ENCODE peak calls at places on chromosomes 3 and 15, in ten cellular contexts. One of them, this sample, is unnamed.

GRCh38 chr15:95013379-95013778 is 782.0 kb downstream of the MCTP2 start:
- DNase-seq in ovary: no peak
- DNase-seq in kidney epithelial cell: no peak
- DNase-seq in stomach: no peak
- DNase-seq in tibial nerve: no peak
- DNase-seq in heart left ventricle: no peak
- DNase-seq in fibroblast of lung: no peak
- DNase-seq in upper lobe of right lung: no peak
- DNase-seq in IMR-90: no peak
- DNase-seq in OCI-LY7: no peak
- DNase-seq in this sample: no peak

GRCh38 chr3:55128201-55128870 is 200.5 kb upstream of the LRTM1 start:
- DNase-seq in ovary: no peak
- DNase-seq in kidney epithelial cell: no peak
- DNase-seq in stomach: no peak
- DNase-seq in tibial nerve: no peak
- DNase-seq in heart left ventricle: no peak
- DNase-seq in fibroblast of lung: peak; percentile 53
- DNase-seq in upper lobe of right lung: no peak
- DNase-seq in IMR-90: peak; percentile 28
- DNase-seq in OCI-LY7: no peak
- DNase-seq in this sample: no peak

GRCh38 chr15:25554640-25555039 is 115.8 kb upstream of the UBE3A start:
- DNase-seq in ovary: no peak
- DNase-seq in kidney epithelial cell: no peak
- DNase-seq in stomach: no peak
- DNase-seq in tibial nerve: no peak
- DNase-seq in heart left ventricle: no peak
- DNase-seq in fibroblast of lung: no peak
- DNase-seq in upper lobe of right lung: no peak
- DNase-seq in IMR-90: no peak
- DNase-seq in OCI-LY7: no peak
- DNase-seq in this sample: no peak

GRCh38 chr3:126389112-126389791 is 5.5 kb upstream of the CFAP100 start:
- DNase-seq in ovary: peak; percentile 89
- DNase-seq in kidney epithelial cell: no peak
- DNase-seq in stomach: peak; percentile 95
- DNase-seq in tibial nerve: peak; percentile 87
- DNase-seq in heart left ventricle: peak; percentile 96
- DNase-seq in fibroblast of lung: peak; percentile 90
- DNase-seq in upper lobe of right lung: peak; percentile 96
- DNase-seq in IMR-90: peak; percentile 76
- DNase-seq in OCI-LY7: peak; percentile 81
- DNase-seq in this sample: peak; percentile 92

GRCh38 chr15:35622641-35623340 is 76.8 kb upstream of the DPH6 start:
- DNase-seq in ovary: no peak
- DNase-seq in kidney epithelial cell: no peak
- DNase-seq in stomach: no peak
- DNase-seq in tibial nerve: no peak
- DNase-seq in heart left ventricle: no peak
- DNase-seq in fibroblast of lung: no peak
- DNase-seq in upper lobe of right lung: no peak
- DNase-seq in IMR-90: no peak
- DNase-seq in OCI-LY7: no peak
- DNase-seq in this sample: no peak

GRCh38 chr3:134325722-134326121 is 48.5 kb downstream of the AMOTL2 start:
- DNase-seq in ovary: no peak
- DNase-seq in kidney epithelial cell: no peak
- DNase-seq in stomach: peak; percentile 67
- DNase-seq in tibial nerve: no peak
- DNase-seq in heart left ventricle: no peak
- DNase-seq in fibroblast of lung: no peak
- DNase-seq in upper lobe of right lung: no peak
- DNase-seq in IMR-90: no peak
- DNase-seq in OCI-LY7: no peak
- DNase-seq in this sample: no peak

GRCh38 chr15:64844576-64845140 is 2.9 kb downstream of the PLEKHO2 start:
- DNase-seq in ovary: no peak
- DNase-seq in kidney epithelial cell: no peak
- DNase-seq in stomach: no peak
- DNase-seq in tibial nerve: no peak
- DNase-seq in heart left ventricle: no peak
- DNase-seq in fibroblast of lung: no peak
- DNase-seq in upper lobe of right lung: no peak
- DNase-seq in IMR-90: no peak
- DNase-seq in OCI-LY7: peak; percentile 56
- DNase-seq in this sample: no peak

GRCh38 chr3:99753268-99753975 is 64.2 kb upstream of the CMSS1 start:
- DNase-seq in ovary: no peak
- DNase-seq in kidney epithelial cell: peak; percentile 41
- DNase-seq in stomach: no peak
- DNase-seq in tibial nerve: peak; percentile 22
- DNase-seq in heart left ventricle: no peak
- DNase-seq in fibroblast of lung: peak; percentile 91
- DNase-seq in upper lobe of right lung: no peak
- DNase-seq in IMR-90: peak; percentile 86
- DNase-seq in OCI-LY7: peak; percentile 48
- DNase-seq in this sample: no peak

GRCh38 chr15:99123706-99124451 is 19.0 kb downstream of the SYNM start:
- DNase-seq in ovary: peak; percentile 81
- DNase-seq in kidney epithelial cell: peak; percentile 96
- DNase-seq in stomach: peak; percentile 78
- DNase-seq in tibial nerve: peak; percentile 72
- DNase-seq in heart left ventricle: peak; percentile 91
- DNase-seq in fibroblast of lung: peak; percentile 96
- DNase-seq in upper lobe of right lung: peak; percentile 82
- DNase-seq in IMR-90: peak; percentile 96
- DNase-seq in OCI-LY7: no peak
- DNase-seq in this sample: peak; percentile 74

GRCh38 chr3:52495096-52495495 is at the start of gene STAB1:
- DNase-seq in ovary: no peak
- DNase-seq in kidney epithelial cell: no peak
- DNase-seq in stomach: no peak
- DNase-seq in tibial nerve: no peak
- DNase-seq in heart left ventricle: peak; percentile 71
- DNase-seq in fibroblast of lung: no peak
- DNase-seq in upper lobe of right lung: no peak
- DNase-seq in IMR-90: no peak
- DNase-seq in OCI-LY7: no peak
- DNase-seq in this sample: no peak

GRCh38 chr3:159860727-159861126 is 127.9 kb upstream of the IL12A start:
- DNase-seq in ovary: no peak
- DNase-seq in kidney epithelial cell: no peak
- DNase-seq in stomach: no peak
- DNase-seq in tibial nerve: no peak
- DNase-seq in heart left ventricle: no peak
- DNase-seq in fibroblast of lung: no peak
- DNase-seq in upper lobe of right lung: no peak
- DNase-seq in IMR-90: no peak
- DNase-seq in OCI-LY7: peak; percentile 4
- DNase-seq in this sample: no peak

GRCh38 chr3:172676208-172676920 is 34.5 kb downstream of the NCEH1 start:
- DNase-seq in ovary: no peak
- DNase-seq in kidney epithelial cell: no peak
- DNase-seq in stomach: no peak
- DNase-seq in tibial nerve: no peak
- DNase-seq in heart left ventricle: peak; percentile 58
- DNase-seq in fibroblast of lung: no peak
- DNase-seq in upper lobe of right lung: no peak
- DNase-seq in IMR-90: no peak
- DNase-seq in OCI-LY7: no peak
- DNase-seq in this sample: no peak

GRCh38 chr3:30206051-30206450 is 400.4 kb upstream of the TGFBR2 start:
- DNase-seq in ovary: no peak
- DNase-seq in kidney epithelial cell: no peak
- DNase-seq in stomach: no peak
- DNase-seq in tibial nerve: no peak
- DNase-seq in heart left ventricle: no peak
- DNase-seq in fibroblast of lung: no peak
- DNase-seq in upper lobe of right lung: no peak
- DNase-seq in IMR-90: no peak
- DNase-seq in OCI-LY7: no peak
- DNase-seq in this sample: no peak

GRCh38 chr3:61629442-61629841 is 68.1 kb downstream of the PTPRG start:
- DNase-seq in ovary: no peak
- DNase-seq in kidney epithelial cell: no peak
- DNase-seq in stomach: no peak
- DNase-seq in tibial nerve: no peak
- DNase-seq in heart left ventricle: no peak
- DNase-seq in fibroblast of lung: no peak
- DNase-seq in upper lobe of right lung: no peak
- DNase-seq in IMR-90: no peak
- DNase-seq in OCI-LY7: no peak
- DNase-seq in this sample: no peak

GRCh38 chr3:61632568-61633175 is 71.3 kb downstream of the PTPRG start:
- DNase-seq in ovary: no peak
- DNase-seq in kidney epithelial cell: no peak
- DNase-seq in stomach: no peak
- DNase-seq in tibial nerve: no peak
- DNase-seq in heart left ventricle: no peak
- DNase-seq in fibroblast of lung: peak; percentile 63
- DNase-seq in upper lobe of right lung: no peak
- DNase-seq in IMR-90: peak; percentile 50
- DNase-seq in OCI-LY7: no peak
- DNase-seq in this sample: no peak

GRCh38 chr3:61634678-61635077 is 73.3 kb downstream of the PTPRG start:
- DNase-seq in ovary: no peak
- DNase-seq in kidney epithelial cell: no peak
- DNase-seq in stomach: no peak
- DNase-seq in tibial nerve: no peak
- DNase-seq in heart left ventricle: no peak
- DNase-seq in fibroblast of lung: peak; percentile 25
- DNase-seq in upper lobe of right lung: no peak
- DNase-seq in IMR-90: peak; percentile 36
- DNase-seq in OCI-LY7: no peak
- DNase-seq in this sample: no peak

GRCh38 chr3:61628636-61629035 is 67.3 kb downstream of the PTPRG start:
- DNase-seq in ovary: no peak
- DNase-seq in kidney epithelial cell: no peak
- DNase-seq in stomach: no peak
- DNase-seq in tibial nerve: no peak
- DNase-seq in heart left ventricle: no peak
- DNase-seq in fibroblast of lung: no peak
- DNase-seq in upper lobe of right lung: no peak
- DNase-seq in IMR-90: no peak
- DNase-seq in OCI-LY7: no peak
- DNase-seq in this sample: no peak

GRCh38 chr3:61631108-61631769 is 69.9 kb downstream of the PTPRG start:
- DNase-seq in ovary: no peak
- DNase-seq in kidney epithelial cell: no peak
- DNase-seq in stomach: no peak
- DNase-seq in tibial nerve: no peak
- DNase-seq in heart left ventricle: no peak
- DNase-seq in fibroblast of lung: no peak
- DNase-seq in upper lobe of right lung: no peak
- DNase-seq in IMR-90: no peak
- DNase-seq in OCI-LY7: peak; percentile 30
- DNase-seq in this sample: no peak
- TF ChIP-seq CTCF in ovary: no peak
- TF ChIP-seq CTCF in kidney epithelial cell: no peak
- TF ChIP-seq CTCF in stomach: no peak
- TF ChIP-seq CTCF in tibial nerve: no peak
- TF ChIP-seq CTCF in heart left ventricle: no peak
- TF ChIP-seq CTCF in fibroblast of lung: no peak
- TF ChIP-seq CTCF in upper lobe of right lung: no peak
- TF ChIP-seq CTCF in IMR-90: no peak
- TF ChIP-seq CTCF in OCI-LY7: peak; percentile 66
- TF ChIP-seq CTCF in this sample: no peak

GRCh38 chr3:37907371-37907770 is 45.7 kb downstream of the CTDSPL start:
- DNase-seq in ovary: no peak
- DNase-seq in kidney epithelial cell: no peak
- DNase-seq in stomach: no peak
- DNase-seq in tibial nerve: no peak
- DNase-seq in heart left ventricle: no peak
- DNase-seq in fibroblast of lung: no peak
- DNase-seq in upper lobe of right lung: no peak
- DNase-seq in IMR-90: no peak
- DNase-seq in OCI-LY7: peak; percentile 31
- DNase-seq in this sample: no peak
- H3K4me3 ChIP-seq in ovary: no peak overlapping the region
- H3K4me3 ChIP-seq in kidney epithelial cell: no peak overlapping the region
- H3K4me3 ChIP-seq in stomach: no peak overlapping the region
- H3K4me3 ChIP-seq in tibial nerve: no peak overlapping the region
- H3K4me3 ChIP-seq in heart left ventricle: no peak overlapping the region
- H3K4me3 ChIP-seq in fibroblast of lung: no peak overlapping the region
- H3K4me3 ChIP-seq in upper lobe of right lung: no peak overlapping the region
- H3K4me3 ChIP-seq in IMR-90: no peak overlapping the region
- H3K4me3 ChIP-seq in OCI-LY7: peak overlapping the region; percentile 55
- H3K4me3 ChIP-seq in this sample: no peak overlapping the region

GRCh38 chr3:121723485-121723884 is 26.1 kb downstream of the GOLGB1 start:
- DNase-seq in ovary: no peak
- DNase-seq in kidney epithelial cell: no peak
- DNase-seq in stomach: no peak
- DNase-seq in tibial nerve: no peak
- DNase-seq in heart left ventricle: no peak
- DNase-seq in fibroblast of lung: no peak
- DNase-seq in upper lobe of right lung: no peak
- DNase-seq in IMR-90: no peak
- DNase-seq in OCI-LY7: no peak
- DNase-seq in this sample: no peak
- H3K36me3 ChIP-seq in ovary: no peaks in the 10 kb centered on the region
- H3K36me3 ChIP-seq in kidney epithelial cell: no peaks in the 10 kb centered on the region
- H3K36me3 ChIP-seq in stomach: peaks cover 95% of the 10 kb centered on the region
- H3K36me3 ChIP-seq in tibial nerve: peaks cover 95% of the 10 kb centered on the region
- H3K36me3 ChIP-seq in heart left ventricle: peaks cover 100% of the 10 kb centered on the region
- H3K36me3 ChIP-seq in fibroblast of lung: peaks cover 6% of the 10 kb centered on the region
- H3K36me3 ChIP-seq in upper lobe of right lung: peaks cover 97% of the 10 kb centered on the region
- H3K36me3 ChIP-seq in IMR-90: peaks cover 33% of the 10 kb centered on the region
- H3K36me3 ChIP-seq in OCI-LY7: peaks cover 64% of the 10 kb centered on the region
- H3K36me3 ChIP-seq in this sample: peaks cover 15% of the 10 kb centered on the region

GRCh38 chr15:74132681-74133070 is 2.3 kb downstream of the ISLR2 start:
- DNase-seq in ovary: no peak
- DNase-seq in kidney epithelial cell: no peak
- DNase-seq in stomach: no peak
- DNase-seq in tibial nerve: no peak
- DNase-seq in heart left ventricle: no peak
- DNase-seq in fibroblast of lung: peak; percentile 55
- DNase-seq in upper lobe of right lung: no peak
- DNase-seq in IMR-90: peak; percentile 24
- DNase-seq in OCI-LY7: no peak
- DNase-seq in this sample: no peak

GRCh38 chr15:74131618-74132191 is 1.3 kb downstream of the ISLR2 start:
- DNase-seq in ovary: no peak
- DNase-seq in kidney epithelial cell: no peak
- DNase-seq in stomach: no peak
- DNase-seq in tibial nerve: no peak
- DNase-seq in heart left ventricle: no peak
- DNase-seq in fibroblast of lung: no peak
- DNase-seq in upper lobe of right lung: no peak
- DNase-seq in IMR-90: no peak
- DNase-seq in OCI-LY7: no peak
- DNase-seq in this sample: no peak

GRCh38 chr15:74133703-74134386 is 3.5 kb downstream of the ISLR2 start:
- DNase-seq in ovary: no peak
- DNase-seq in kidney epithelial cell: no peak
- DNase-seq in stomach: no peak
- DNase-seq in tibial nerve: no peak
- DNase-seq in heart left ventricle: no peak
- DNase-seq in fibroblast of lung: no peak
- DNase-seq in upper lobe of right lung: no peak
- DNase-seq in IMR-90: no peak
- DNase-seq in OCI-LY7: no peak
- DNase-seq in this sample: no peak

GRCh38 chr15:74134387-74135027 is 4.1 kb downstream of the ISLR2 start:
- DNase-seq in ovary: no peak
- DNase-seq in kidney epithelial cell: no peak
- DNase-seq in stomach: peak; percentile 53
- DNase-seq in tibial nerve: no peak
- DNase-seq in heart left ventricle: peak; percentile 54
- DNase-seq in fibroblast of lung: peak; percentile 50
- DNase-seq in upper lobe of right lung: no peak
- DNase-seq in IMR-90: peak; percentile 23
- DNase-seq in OCI-LY7: no peak
- DNase-seq in this sample: peak; percentile 63

GRCh38 chr15:74133071-74133702 is 2.8 kb downstream of the ISLR2 start:
- DNase-seq in ovary: no peak
- DNase-seq in kidney epithelial cell: no peak
- DNase-seq in stomach: no peak
- DNase-seq in tibial nerve: no peak
- DNase-seq in heart left ventricle: no peak
- DNase-seq in fibroblast of lung: no peak
- DNase-seq in upper lobe of right lung: no peak
- DNase-seq in IMR-90: no peak
- DNase-seq in OCI-LY7: no peak
- DNase-seq in this sample: no peak
- TF ChIP-seq CTCF in ovary: no peak
- TF ChIP-seq CTCF in kidney epithelial cell: no peak
- TF ChIP-seq CTCF in stomach: no peak
- TF ChIP-seq CTCF in tibial nerve: no peak
- TF ChIP-seq CTCF in heart left ventricle: no peak
- TF ChIP-seq CTCF in fibroblast of lung: no peak
- TF ChIP-seq CTCF in upper lobe of right lung: no peak
- TF ChIP-seq CTCF in IMR-90: no peak
- TF ChIP-seq CTCF in OCI-LY7: no peak
- TF ChIP-seq CTCF in this sample: no peak

This sample was measured in pancreas.